ENCODE peak calls at places on chromosomes 2 and 18, in eight cellular contexts. L is fibroblast of lung, R is mammary epithelial cell, K is GM12865, P is BE2C, Z is GM12878, O is upper lobe of right lung, V is Panc1. J is an unnamed sample.

GRCh38 chr2:224268441-224268840 is 133.5 kb downstream of the FAM124B start:
- DNase-seq in L (peak), R (peak), K (no peak), P (no peak), Z (no peak), O (no peak), V (no peak), J (no peak)

GRCh38 chr2:85996591-85996990 is 107.8 kb upstream of the ST3GAL5 start:
- DNase-seq in L (no peak), R (no peak), K (no peak), P (no peak), Z (no peak), O (no peak), V (no peak), J (no peak)

GRCh38 chr2:199458017-199458805 is 472 bp upstream of the SATB2 start:
- DNase-seq in L (peak), R (no peak), K (peak), P (peak), Z (no peak), O (peak), V (no peak), J (peak)

GRCh38 chr18:75334869-75335268 is 92.6 kb downstream of the SMIM21 start:
- DNase-seq in L (no peak), R (no peak), K (no peak), P (no peak), Z (no peak), O (no peak), V (no peak), J (no peak)

GRCh38 chr18:68114989-68115388 is 598.5 kb upstream of the DSEL start:
- DNase-seq in L (no peak), R (no peak), K (no peak), P (no peak), Z (no peak), O (no peak), V (no peak), J (no peak)

GRCh38 chr18:22643731-22644130 is 226.0 kb upstream of the CTAGE1 start:
- DNase-seq in L (peak), R (no peak), K (no peak), P (no peak), Z (no peak), O (no peak), V (no peak), J (no peak)

GRCh38 chr2:219545610-219546352 is 2.0 kb downstream of the TMEM198 start:
- DNase-seq in L (no peak), R (no peak), K (no peak), P (no peak), Z (no peak), O (no peak), V (no peak), J (no peak)

GRCh38 chr18:33404244-33404873 is 36.2 kb downstream of the CCDC178 start:
- DNase-seq in L (no peak), R (no peak), K (no peak), P (no peak), Z (no peak), O (no peak), V (no peak), J (no peak)

GRCh38 chr2:161843936-161844335 is 219.7 kb downstream of the SLC4A10 start:
- DNase-seq in L (no peak), R (no peak), K (no peak), P (no peak), Z (no peak), O (no peak), V (no peak), J (no peak)

GRCh38 chr2:234880551-234881211 is 71.1 kb upstream of the SH3BP4 start:
- DNase-seq in L (peak), R (peak), K (no peak), P (peak), Z (no peak), O (no peak), V (peak), J (no peak)

GRCh38 chr2:16654775-16655456 is 10.7 kb downstream of the CYRIA start:
- DNase-seq in L (no peak), R (no peak), K (peak), P (no peak), Z (no peak), O (no peak), V (no peak), J (no peak)

GRCh38 chr2:75523313-75524275 is 37.1 kb downstream of the EVA1A start:
- DNase-seq in L (peak), R (peak), K (peak), P (no peak), Z (peak), O (no peak), V (no peak), J (no peak)

DNA sequence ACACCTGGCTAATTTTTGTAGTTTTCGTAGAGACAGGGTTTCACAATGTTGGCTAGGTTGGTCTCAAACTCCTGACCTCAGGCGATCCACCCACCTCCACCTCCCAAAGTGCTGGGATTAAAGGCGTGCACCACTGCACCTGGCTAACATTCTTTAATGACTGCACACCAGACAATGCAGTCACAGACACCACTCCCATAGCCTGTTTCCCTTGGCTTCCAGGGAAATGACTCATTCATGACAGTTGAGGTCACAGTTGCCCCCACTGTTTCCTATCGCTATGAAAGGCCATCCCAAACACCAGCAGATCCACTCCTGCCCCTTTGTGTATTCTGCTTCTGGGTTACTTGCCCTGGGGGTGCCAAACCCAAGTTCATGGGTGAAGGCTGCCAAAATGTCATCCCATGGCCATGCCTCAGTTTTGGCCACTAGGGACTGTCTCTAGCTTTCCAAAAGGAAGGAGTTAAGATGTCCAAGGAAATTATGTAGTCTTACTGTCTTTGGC is 8.7 kb downstream of the CHMP1B start:
- DNase-seq in L (peak), R (peak), K (no peak), P (no peak), Z (no peak), O (no peak), V (no peak), J (no peak)
- TF ChIP-seq CTCF in L (peak), R (peak), K (no peak), P (no peak), Z (no peak), O (no peak), V (no peak), J (no peak)

GRCh38 chr2:69893684-69894481 is at the start of gene SNRNP27:
- DNase-seq in L (peak), R (peak), K (peak), P (peak), Z (peak), O (peak), V (peak), J (peak)
- TF ChIP-seq CTCF in L (no peak), R (no peak), K (no peak), P (no peak), Z (no peak), O (no peak), V (no peak), J (no peak)

DNA sequence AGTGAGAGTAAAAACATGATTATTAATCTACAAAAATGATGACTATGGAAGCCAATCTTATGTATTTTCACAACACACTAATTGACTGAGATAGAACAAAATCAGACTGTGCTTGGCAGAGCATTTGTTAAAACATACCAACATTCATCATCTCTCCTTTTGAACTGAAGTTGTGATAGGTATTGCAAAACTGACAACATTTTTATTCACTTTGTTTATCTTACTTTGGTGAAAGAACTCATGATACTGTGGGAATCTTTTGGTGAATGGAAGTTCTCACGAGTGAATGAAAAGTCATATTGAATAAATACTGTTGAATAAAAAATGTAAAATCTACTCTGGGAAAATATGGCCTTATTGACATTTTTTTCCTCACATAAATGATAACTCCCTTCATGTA is 1430.2 kb upstream of the PIK3C3 start:
- DNase-seq in L (no peak), R (no peak), K (no peak), P (no peak), Z (no peak), O (no peak), V (no peak), J (no peak)
- TF ChIP-seq CTCF in L (no peak), R (no peak), K (no peak), P (no peak), Z (no peak), O (no peak), V (no peak), J (no peak)

GRCh38 chr2:74472945-74473258 is 422 bp upstream of the MRPL53 start:
- DNase-seq in L (no peak), R (no peak), K (no peak), P (no peak), Z (no peak), O (no peak), V (no peak), J (no peak)

GRCh38 chr2:74474481-74474880 is 2.0 kb upstream of the MRPL53 start:
- DNase-seq in L (no peak), R (no peak), K (no peak), P (no peak), Z (no peak), O (no peak), V (no peak), J (no peak)

GRCh38 chr2:74474899-74475298 is 2.4 kb upstream of the MRPL53 start:
- DNase-seq in L (no peak), R (no peak), K (no peak), P (peak), Z (no peak), O (no peak), V (no peak), J (peak)

GRCh38 chr2:74471332-74472065 is 981 bp downstream of the MRPL53 start:
- DNase-seq in L (no peak), R (no peak), K (no peak), P (no peak), Z (no peak), O (no peak), V (no peak), J (no peak)

GRCh38 chr2:74472086-74472944 is at the start of gene MRPL53:
- DNase-seq in L (peak), R (peak), K (peak), P (peak), Z (peak), O (peak), V (peak), J (peak)
- TF ChIP-seq CTCF in L (no peak), R (no peak), K (no peak), P (no peak), Z (no peak), O (no peak), V (no peak), J (no peak)

GRCh38 chr2:196315388-196316049 is 144.1 kb upstream of the STK17B start:
- DNase-seq in L (peak), R (no peak), K (no peak), P (no peak), Z (no peak), O (no peak), V (peak), J (no peak)
- TF ChIP-seq CTCF in L (no peak), R (no peak), K (no peak), P (no peak), Z (no peak), O (no peak), V (no peak), J (no peak)

GRCh38 chr18:32092422-32093105 is 890 bp downstream of the RNF138 start:
- DNase-seq in L (peak), R (peak), K (peak), P (peak), Z (peak), O (peak), V (peak), J (peak)
- TF ChIP-seq CTCF in L (no peak), R (no peak), K (no peak), P (no peak), Z (no peak), O (peak), V (no peak), J (no peak)

GRCh38 chr2:26345554-26346453 is at the start of gene SELENOI:
- DNase-seq in L (peak), R (peak), K (peak), P (peak), Z (peak), O (peak), V (peak), J (peak)
- TF ChIP-seq CTCF in L (no peak), R (no peak), K (no peak), P (no peak), Z (no peak), O (no peak), V (no peak), J (no peak)

J was measured in nephron progenitor cell.